ENCODE peak calls at places on chromosome 12, in five cellular contexts. L is left lung, F is foreskin keratinocyte, B is lower lobe of right lung, N is GM12878. J is an unnamed sample.

GRCh38 chr12:65834146-65834935 is 10.1 kb downstream of the HMGA2 start:
- ATAC-seq in L (no peak), F (no peak), B (no peak), N (no peak), J (no peak)

GRCh38 chr12:76375939-76376338 is 27.7 kb upstream of the BBS10 start:
- ATAC-seq in L (no peak), F (no peak), B (no peak), N (no peak), J (no peak)

GRCh38 chr12:95484524-95484923 is 10.6 kb downstream of the METAP2 start:
- ATAC-seq in L (no peak), F (no peak), B (no peak), N (no peak), J (no peak)

GRCh38 chr12:16266085-16266484 is 11.4 kb downstream of the SLC15A5 start:
- ATAC-seq in L (peak; percentile 77), F (no peak), B (peak; percentile 89), N (no peak), J (peak; percentile 25)

GRCh38 chr12:47832263-47832933 is 12.7 kb upstream of the HDAC7 start:
- ATAC-seq in L (no peak), F (no peak), B (no peak), N (peak; percentile 76), J (no peak)

GRCh38 chr12:52186135-52186840 is 5.5 kb downstream of the KRT80 start:
- ATAC-seq in L (peak; percentile 57), F (peak; percentile 72), B (no peak), N (no peak), J (no peak)

GRCh38 chr12:31217356-31218130 is 108.4 kb downstream of the SINHCAF start:
- ATAC-seq in L (no peak), F (no peak), B (no peak), N (no peak), J (no peak)

GRCh38 chr12:45648070-45648469 is 81.4 kb upstream of the ARID2 start:
- ATAC-seq in L (no peak), F (no peak), B (no peak), N (no peak), J (no peak)

GRCh38 chr12:39627914-39628313 is 8.3 kb upstream of the ABCD2 start:
- ATAC-seq in L (no peak), F (no peak), B (no peak), N (peak; percentile 19), J (no peak)

GRCh38 chr12:103680591-103681065 is 93.6 kb downstream of the STAB2 start:
- ATAC-seq in L (peak; percentile 78), F (no peak), B (peak; percentile 65), N (no peak), J (peak; percentile 74)

GRCh38 chr12:48424644-48425043 is 47.7 kb upstream of the ANP32D start:
- ATAC-seq in L (no peak), F (no peak), B (no peak), N (no peak), J (no peak)

GRCh38 chr12:71610036-71610795 is 53.4 kb downstream of the ZFC3H1 start:
- ATAC-seq in L (no peak), F (no peak), B (no peak), N (no peak), J (no peak)

GRCh38 chr12:52334185-52334584 is 13.0 kb upstream of the KRT83 start:
- ATAC-seq in L (no peak), F (no peak), B (no peak), N (no peak), J (no peak)

GRCh38 chr12:40117818-40118217 is 11.9 kb upstream of the SLC2A13 start:
- ATAC-seq in L (no peak), F (no peak), B (no peak), N (peak; percentile 94), J (no peak)

GRCh38 chr12:28343687-28344086 is 153.4 kb downstream of the CCDC91 start:
- ATAC-seq in L (no peak), F (no peak), B (no peak), N (no peak), J (no peak)

GRCh38 chr12:45268672-45269406 is 52.9 kb downstream of the ANO6 start:
- ATAC-seq in L (peak; percentile 68), F (peak; percentile 85), B (peak; percentile 72), N (peak; percentile 84), J (peak; percentile 65)

GRCh38 chr12:104215638-104216297 is at the start of gene TXNRD1:
- ATAC-seq in L (peak; percentile 95), F (peak; percentile 47), B (peak; percentile 95), N (peak; percentile 99), J (peak; percentile 76)

GRCh38 chr12:14396071-14396470 is 30.6 kb downstream of the ATF7IP start:
- ATAC-seq in L (peak; percentile 68), F (no peak), B (peak; percentile 75), N (peak; percentile 74), J (peak; percentile 39)

GRCh38 chr12:23659151-23659550 is 290.3 kb downstream of the SOX5 start:
- ATAC-seq in L (no peak), F (no peak), B (no peak), N (no peak), J (no peak)

GRCh38 chr12:15526033-15526432 is 203.7 kb downstream of the PTPRO start:
- ATAC-seq in L (no peak), F (peak; percentile 83), B (no peak), N (peak; percentile 99), J (no peak)

GRCh38 chr12:28164644-28165313 is 25.5 kb upstream of the CCDC91 start:
- ATAC-seq in L (peak; percentile 50), F (no peak), B (no peak), N (no peak), J (no peak)

GRCh38 chr12:98896938-98897337 is 251.8 kb downstream of the APAF1 start:
- ATAC-seq in L (no peak), F (no peak), B (no peak), N (no peak), J (no peak)
- H3K27me3 ChIP-seq in L (peaks cover 53% of the 10 kb centered on the region), F (peaks cover 61% of the 10 kb centered on the region), B (peaks cover 38% of the 10 kb centered on the region), N (peaks cover 11% of the 10 kb centered on the region), J (peaks cover 55% of the 10 kb centered on the region)

GRCh38 chr12:110649341-110649847 is 35.5 kb downstream of the TCTN1 start:
- ATAC-seq in L (no peak), F (no peak), B (no peak), N (no peak), J (no peak)
- H3K27me3 ChIP-seq in L (no peaks in the 10 kb centered on the region), F (no peaks in the 10 kb centered on the region), B (no peaks in the 10 kb centered on the region), N (no peaks in the 10 kb centered on the region), J (no peaks in the 10 kb centered on the region)

GRCh38 chr12:53820503-53820902 is 68.7 kb upstream of the CISTR start:
- ATAC-seq in L (no peak), F (peak; percentile 61), B (no peak), N (no peak), J (no peak)

GRCh38 chr12:53824001-53824716 is 72.4 kb upstream of the CISTR start:
- ATAC-seq in L (no peak), F (no peak), B (no peak), N (no peak), J (no peak)

GRCh38 chr12:53817021-53817389 is 65.2 kb upstream of the CISTR start:
- ATAC-seq in L (no peak), F (no peak), B (no peak), N (no peak), J (no peak)

GRCh38 chr12:53816360-53817020 is 64.7 kb upstream of the CISTR start:
- ATAC-seq in L (no peak), F (no peak), B (no peak), N (no peak), J (no peak)

DNA sequence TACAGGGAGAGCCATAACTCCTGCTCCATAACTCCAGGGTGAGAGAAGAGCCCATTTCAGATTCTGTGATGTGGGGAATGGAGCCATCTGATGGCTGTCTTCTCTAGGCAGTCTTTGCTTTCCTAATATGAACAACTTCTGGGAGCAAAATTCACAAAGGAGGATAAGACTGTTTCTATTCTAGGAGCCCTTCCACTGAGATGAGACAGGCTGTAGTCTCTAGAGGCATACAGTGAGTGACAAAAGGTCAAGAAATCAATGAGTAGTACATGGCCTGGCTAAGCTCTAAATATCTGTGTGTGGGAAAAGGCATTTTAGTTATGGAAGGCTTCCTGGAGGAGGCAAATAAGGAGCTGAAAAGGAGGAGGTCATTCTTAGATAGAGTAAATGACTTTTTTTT is 69.1 kb upstream of the CISTR start:
- ATAC-seq in L (no peak), F (no peak), B (no peak), N (no peak), J (no peak)
- H3K27me3 ChIP-seq in L (peaks cover 12% of the 10 kb centered on the region), F (no peaks in the 10 kb centered on the region), B (peaks cover 35% of the 10 kb centered on the region), N (peaks cover 5% of the 10 kb centered on the region), J (peaks cover 77% of the 10 kb centered on the region)

DNA sequence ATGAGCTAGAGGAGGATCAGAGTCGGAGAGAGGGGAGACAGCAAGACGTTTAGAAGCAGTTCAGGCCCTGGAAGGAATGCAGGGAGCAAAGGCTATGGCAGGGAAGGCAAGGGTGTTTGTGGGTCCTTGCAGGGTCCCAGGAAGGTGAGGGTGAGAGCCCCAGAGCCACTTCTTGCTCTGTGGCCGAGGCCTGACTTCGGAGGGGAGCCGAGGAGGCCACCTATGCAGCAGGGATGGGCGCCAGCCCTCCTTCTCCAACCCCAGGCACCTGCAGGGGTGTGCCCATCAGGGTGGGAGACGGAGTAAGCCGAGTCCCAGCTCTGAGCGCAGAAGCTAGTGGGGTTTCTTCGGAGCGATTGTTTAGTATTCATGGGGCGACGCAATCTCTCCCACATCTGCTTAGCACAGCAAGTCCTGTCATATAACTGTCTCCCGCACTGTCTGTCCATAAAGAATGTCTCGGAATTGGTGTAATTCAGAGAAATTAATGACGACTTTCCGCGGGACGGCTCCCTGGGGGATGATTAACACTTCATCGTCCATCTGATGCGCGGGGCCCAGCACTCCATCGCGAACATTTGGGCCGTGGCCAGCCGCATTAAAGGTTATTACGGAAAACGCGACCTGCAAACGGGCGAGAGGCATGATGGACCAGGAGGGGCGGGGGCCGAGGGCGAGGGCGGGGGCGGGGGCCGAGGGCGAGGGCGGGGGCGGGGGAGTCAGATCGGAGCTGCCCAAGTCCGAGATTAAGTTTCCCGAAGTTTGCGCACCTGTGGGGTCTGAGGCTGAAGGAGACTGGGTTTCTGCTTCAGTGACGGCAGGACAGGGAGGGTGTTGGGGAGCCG is 12.3 kb upstream of the CALCOCO1 start:
- ATAC-seq in L (no peak), F (no peak), B (no peak), N (no peak), J (no peak)
- H3K27me3 ChIP-seq in L (peaks cover 25% of the 10 kb centered on the region), F (peaks cover 60% of the 10 kb centered on the region), B (peaks cover 74% of the 10 kb centered on the region), N (peaks cover 37% of the 10 kb centered on the region), J (peaks cover 95% of the 10 kb centered on the region)

GRCh38 chr12:1823237-1823636 is 2.9 kb downstream of the LRTM2 start:
- ATAC-seq in L (no peak), F (no peak), B (no peak), N (no peak), J (no peak)
- H3K27me3 ChIP-seq in L (peaks cover 33% of the 10 kb centered on the region), F (peaks cover 45% of the 10 kb centered on the region), B (peaks cover 61% of the 10 kb centered on the region), N (peaks cover 11% of the 10 kb centered on the region), J (peaks cover 92% of the 10 kb centered on the region)

GRCh38 chr12:123899368-123899767 is 73.3 kb downstream of the CCDC92 start:
- ATAC-seq in L (no peak), F (no peak), B (no peak), N (no peak), J (no peak)
- H3K27me3 ChIP-seq in L (no peaks in the 10 kb centered on the region), F (peaks cover 8% of the 10 kb centered on the region), B (peaks cover 4% of the 10 kb centered on the region), N (no peaks in the 10 kb centered on the region), J (peaks cover 50% of the 10 kb centered on the region)

DNA sequence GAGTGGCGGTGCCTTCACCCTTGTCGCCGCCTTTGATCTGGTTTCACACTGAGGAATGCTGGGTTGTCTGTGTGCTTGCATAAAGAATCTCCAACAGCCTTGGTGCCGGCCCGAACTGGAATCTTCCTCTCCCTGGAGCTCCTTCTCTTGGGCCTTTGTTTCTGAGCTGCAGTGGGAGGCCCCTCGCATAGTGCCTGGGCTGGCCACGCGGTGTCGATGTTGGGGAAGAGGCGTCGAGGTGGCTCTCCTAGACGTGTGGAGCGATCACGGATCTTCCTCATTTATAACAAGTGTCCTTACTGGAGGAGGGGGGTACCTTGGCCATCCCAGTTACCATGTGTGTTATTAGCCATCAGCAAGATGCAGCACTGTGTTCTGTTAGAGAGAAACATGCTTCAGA is 60.6 kb downstream of the ADGRD1 start:
- ATAC-seq in L (no peak), F (no peak), B (no peak), N (no peak), J (no peak)
- H3K27me3 ChIP-seq in L (no peaks in the 10 kb centered on the region), F (no peaks in the 10 kb centered on the region), B (no peaks in the 10 kb centered on the region), N (no peaks in the 10 kb centered on the region), J (no peaks in the 10 kb centered on the region)